ENCODE peak calls at places on chromosomes 5 and 9, in six cellular contexts. K is adrenal gland; W is breast epithelium; G is IMR-90; U is effector memory CD4-positive, alpha-beta T cell; V is sigmoid colon. Q is an unnamed sample. For H3K27me3 and H3K4me1, the result is how much of the 10 kb centered on the place peaks cover.

GRCh38 chr5:108753877-108754276 is 6.2 kb downstream of the FER start:
- DNase-seq in K (no peak), W (no peak), G (peak), U (no peak), V (no peak), Q (no peak)

GRCh38 chr5:164672931-164673694 is 1167.7 kb downstream of the MAT2B start:
- DNase-seq in K (no peak), W (no peak), G (peak), U (no peak), V (no peak), Q (no peak)

GRCh38 chr5:141902416-141902815 is 21.3 kb upstream of the DELE1 start:
- DNase-seq in K (no peak), W (no peak), G (no peak), U (no peak), V (no peak), Q (no peak)

GRCh38 chr5:175895701-175896102 is 24.3 kb downstream of the CPLX2 start:
- DNase-seq in K (no peak), W (no peak), G (no peak), U (peak), V (no peak), Q (peak)

GRCh38 chr5:1973391-1974013 is 90.8 kb upstream of the IRX4 start:
- DNase-seq in K (no peak), W (no peak), G (no peak), U (no peak), V (no peak), Q (no peak)

GRCh38 chr9:86516564-86516963 is 162.4 kb upstream of the TUT7 start:
- DNase-seq in K (no peak), W (no peak), G (no peak), U (no peak), V (peak), Q (no peak)

GRCh38 chr9:95876595-95876994 is 1.1 kb downstream of the ERCC6L2 start:
- DNase-seq in K (no peak), W (no peak), G (peak), U (no peak), V (no peak), Q (no peak)

GRCh38 chr9:135085830-135086546 is 1.5 kb upstream of the OLFM1 start:
- DNase-seq in K (peak), W (peak), G (peak), U (no peak), V (peak), Q (no peak)

GRCh38 chr5:85545129-85545528 is 1072.6 kb upstream of the COX7C start:
- DNase-seq in K (no peak), W (no peak), G (no peak), U (no peak), V (no peak), Q (no peak)

GRCh38 chr9:93077811-93078210 is 18.2 kb upstream of the CARD19 start:
- DNase-seq in K (no peak), W (no peak), G (no peak), U (no peak), V (no peak), Q (no peak)

GRCh38 chr5:6510132-6510531 is 61.5 kb downstream of the UBE2QL1 start:
- DNase-seq in K (no peak), W (no peak), G (no peak), U (no peak), V (no peak), Q (no peak)

GRCh38 chr9:97740848-97741821 is 44.0 kb upstream of the XPA start:
- DNase-seq in K (peak), W (peak), G (peak), U (peak), V (peak), Q (peak)

GRCh38 chr5:94094793-94095441 is 353.5 kb upstream of the POU5F2 start:
- DNase-seq in K (no peak), W (no peak), G (no peak), U (no peak), V (no peak), Q (no peak)

GRCh38 chr5:56152437-56152836 is 80.7 kb downstream of the ANKRD55 start:
- DNase-seq in K (no peak), W (no peak), G (no peak), U (no peak), V (no peak), Q (peak)

GRCh38 chr5:76526950-76527349 is 96.3 kb downstream of the F2RL2 start:
- DNase-seq in K (no peak), W (no peak), G (no peak), U (no peak), V (no peak), Q (no peak)

GRCh38 chr9:132671620-132672412 is 1.6 kb downstream of the GTF3C4 start:
- DNase-seq in K (no peak), W (no peak), G (peak), U (no peak), V (no peak), Q (no peak)

GRCh38 chr5:81854915-81855314 is 104.0 kb upstream of the SSBP2 start:
- DNase-seq in K (no peak), W (no peak), G (no peak), U (no peak), V (no peak), Q (no peak)

GRCh38 chr5:108312258-108312657 is 69.6 kb downstream of the FBXL17 start:
- DNase-seq in K (no peak), W (no peak), G (no peak), U (no peak), V (no peak), Q (no peak)

GRCh38 chr5:124747770-124748686 is 1.6 kb upstream of the ZNF608 start:
- DNase-seq in K (no peak), W (no peak), G (peak), U (no peak), V (no peak), Q (no peak)

GRCh38 chr9:137370865-137371520 is 52.0 kb downstream of the EXD3 start:
- DNase-seq in K (no peak), W (no peak), G (no peak), U (no peak), V (peak), Q (no peak)

GRCh38 chr9:98211260-98211659 is 18.8 kb upstream of the CORO2A start:
- DNase-seq in K (no peak), W (no peak), G (no peak), U (no peak), V (no peak), Q (no peak)

GRCh38 chr5:133482033-133482432 is 130.3 kb downstream of the FSTL4 start:
- DNase-seq in K (no peak), W (no peak), G (no peak), U (no peak), V (no peak), Q (no peak)

GRCh38 chr5:6592611-6593010 is 40.2 kb downstream of the NSUN2 start:
- DNase-seq in K (no peak), W (no peak), G (peak), U (no peak), V (no peak), Q (no peak)

GRCh38 chr5:179766726-179767455 is 26.9 kb upstream of the LTC4S start:
- DNase-seq in K (no peak), W (no peak), G (no peak), U (no peak), V (no peak), Q (no peak)

GRCh38 chr5:78504726-78505431 is 143.7 kb downstream of the LHFPL2 start:
- DNase-seq in K (peak), W (peak), G (peak), U (no peak), V (peak), Q (no peak)

GRCh38 chr9:16368425-16369087 is 501.9 kb downstream of the BNC2 start:
- DNase-seq in K (no peak), W (no peak), G (peak), U (no peak), V (no peak), Q (no peak)

GRCh38 chr9:132694144-132694543 is 23.9 kb downstream of the GTF3C4 start:
- DNase-seq in K (no peak), W (no peak), G (peak), U (no peak), V (no peak), Q (no peak)

GRCh38 chr5:34863947-34864346 is 25.0 kb downstream of the TTC23L start:
- DNase-seq in K (no peak), W (no peak), G (no peak), U (no peak), V (no peak), Q (no peak)

GRCh38 chr9:121634329-121634784 is 17.1 kb upstream of the DAB2IP start:
- DNase-seq in K (no peak), W (no peak), G (no peak), U (no peak), V (no peak), Q (no peak)

GRCh38 chr5:179142434-179143198 is 82.4 kb downstream of the ZNF354C start:
- DNase-seq in K (no peak), W (no peak), G (peak), U (no peak), V (no peak), Q (no peak)

GRCh38 chr9:8078641-8079140 is 279.1 kb upstream of the DMAC1 start:
- DNase-seq in K (no peak), W (no peak), G (no peak), U (no peak), V (no peak), Q (no peak)

GRCh38 chr9:89383030-89383720 is 64.9 kb downstream of the SECISBP2 start:
- DNase-seq in K (no peak), W (no peak), G (no peak), U (no peak), V (no peak), Q (no peak)

GRCh38 chr9:93361995-93362394 is 89.5 kb upstream of the FAM120A start:
- DNase-seq in K (no peak), W (no peak), G (no peak), U (no peak), V (no peak), Q (no peak)

GRCh38 chr5:174425964-174426290 is 298.5 kb upstream of the MSX2 start:
- DNase-seq in K (no peak), W (no peak), G (no peak), U (no peak), V (no peak), Q (no peak)

GRCh38 chr5:98827161-98827560 is 53.7 kb downstream of the RGMB start:
- DNase-seq in K (no peak), W (no peak), G (peak), U (no peak), V (no peak), Q (peak)

GRCh38 chr9:117487555-117488175 is 72.8 kb upstream of the ASTN2 start:
- DNase-seq in K (peak), W (peak), G (peak), U (no peak), V (peak), Q (no peak)

GRCh38 chr9:102551346-102551745 is 443.8 kb upstream of the CYLC2 start:
- DNase-seq in K (no peak), W (no peak), G (no peak), U (no peak), V (no peak), Q (no peak)

GRCh38 chr5:179623906-179624741 is 653 bp upstream of the HNRNPH1 start:
- DNase-seq in K (peak), W (no peak), G (peak), U (peak), V (peak), Q (no peak)

GRCh38 chr9:125141251-125141650 is 2.1 kb downstream of the SCAI start:
- DNase-seq in K (no peak), W (no peak), G (peak), U (no peak), V (no peak), Q (no peak)
- H3K4me3 ChIP-seq in K (no peak), W (no peak), G (no peak), U (no peak), V (no peak), Q (no peak)

GRCh38 chr5:168587987-168588386 is 8.8 kb upstream of the PANK3 start:
- DNase-seq in K (no peak), W (no peak), G (no peak), U (no peak), V (no peak), Q (no peak)

GRCh38 chr5:168590666-168591065 is 11.5 kb upstream of the PANK3 start:
- DNase-seq in K (no peak), W (no peak), G (no peak), U (no peak), V (no peak), Q (no peak)

GRCh38 chr5:168596927-168597326 is 17.8 kb upstream of the PANK3 start:
- DNase-seq in K (no peak), W (no peak), G (no peak), U (no peak), V (no peak), Q (no peak)

GRCh38 chr5:168591302-168592013 is 12.3 kb upstream of the PANK3 start:
- DNase-seq in K (no peak), W (no peak), G (no peak), U (no peak), V (no peak), Q (no peak)

DNA sequence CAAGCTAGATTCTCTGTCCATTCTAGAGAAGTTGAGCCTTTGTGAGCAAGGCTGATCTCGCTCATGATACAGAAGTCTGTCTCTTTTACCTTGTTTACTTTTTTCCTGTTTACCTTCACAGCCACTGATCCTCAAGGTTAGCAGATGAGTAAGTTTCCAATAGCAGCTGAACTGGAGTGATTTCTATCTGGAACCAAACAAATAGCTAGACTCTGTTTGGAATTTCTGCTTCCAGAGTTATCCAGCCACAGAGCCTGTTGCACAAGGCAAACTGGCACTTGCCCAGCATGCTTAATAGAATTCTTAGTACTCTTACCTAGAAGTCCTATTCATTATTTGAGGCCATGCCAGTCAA is 12.8 kb upstream of the PANK3 start:
- DNase-seq in K (peak), W (peak), G (peak), U (no peak), V (no peak), Q (no peak)
- H3K27me3 ChIP-seq in K (under half), W (under half), G (under half), U (under half), V (under half), Q (under half)

DNA sequence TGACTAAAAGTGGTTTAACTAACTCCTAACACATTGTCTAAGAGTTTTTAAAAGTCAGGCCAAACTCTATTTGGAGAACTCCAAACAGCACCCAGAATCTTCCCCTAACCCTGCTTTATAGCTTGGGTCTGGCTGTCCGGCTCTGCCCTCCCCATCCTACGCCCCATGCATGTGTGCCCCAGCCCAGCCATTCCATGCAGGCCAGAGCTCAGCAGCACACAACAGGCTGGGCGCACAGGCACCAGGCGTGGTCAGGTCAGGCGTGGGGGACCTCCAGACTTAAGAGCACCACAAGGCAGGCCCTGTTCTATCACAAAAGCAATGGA is 31.1 kb downstream of the SHB start:
- DNase-seq in K (no peak), W (no peak), G (no peak), U (no peak), V (peak), Q (no peak)
- H3K4me1 ChIP-seq in K (under half), W (under half), G (half or more), U (under half), V (under half), Q (under half)

GRCh38 chr9:37966443-37967271 is 62.7 kb upstream of the SLC25A51 start:
- DNase-seq in K (no peak), W (no peak), G (peak), U (no peak), V (no peak), Q (no peak)

GRCh38 chr9:37967272-37967581 is 63.3 kb upstream of the SLC25A51 start:
- DNase-seq in K (no peak), W (no peak), G (no peak), U (no peak), V (no peak), Q (no peak)

GRCh38 chr9:37965116-37965515 is 61.2 kb upstream of the SLC25A51 start:
- DNase-seq in K (no peak), W (no peak), G (no peak), U (no peak), V (no peak), Q (no peak)

GRCh38 chr9:37963936-37964739 is 60.2 kb upstream of the SLC25A51 start:
- DNase-seq in K (peak), W (peak), G (peak), U (no peak), V (no peak), Q (no peak)

GRCh38 chr9:37964740-37965081 is 60.8 kb upstream of the SLC25A51 start:
- DNase-seq in K (no peak), W (no peak), G (no peak), U (no peak), V (no peak), Q (no peak)
- H3K4me3 ChIP-seq in K (no peak), W (no peak), G (no peak), U (no peak), V (no peak), Q (no peak)